ENCODE peak calls at places on chromosome 1, in six cellular contexts. X, J, M, K, C and D are unnamed samples.

GRCh38 chr1:62589321-62589720 is 8.0 kb upstream of the ANGPTL3 start:
- DNase-seq in X (no peak), J (no peak), M (no peak), K (peak; percentile 85), C (no peak), D (no peak)

GRCh38 chr1:156075158-156075557 is 7.1 kb downstream of the MEX3A start:
- DNase-seq in X (no peak), J (no peak), M (no peak), K (no peak), C (no peak), D (no peak)

GRCh38 chr1:236534164-236534651 is 10.4 kb downstream of the LGALS8 start:
- DNase-seq in X (no peak), J (no peak), M (no peak), K (peak; percentile 80), C (no peak), D (no peak)

GRCh38 chr1:208219659-208220282 is 24.4 kb downstream of the PLXNA2 start:
- DNase-seq in X (no peak), J (no peak), M (no peak), K (peak; percentile 75), C (peak; percentile 74), D (no peak)

GRCh38 chr1:87197156-87197555 is 131.5 kb upstream of the LMO4 start:
- DNase-seq in X (no peak), J (no peak), M (no peak), K (peak; percentile 10), C (no peak), D (no peak)

GRCh38 chr1:94061513-94062443 is 59.2 kb downstream of the ABCA4 start:
- DNase-seq in X (peak; percentile 25), J (peak; percentile 6), M (no peak), K (peak; percentile 83), C (peak; percentile 63), D (peak; percentile 69)

GRCh38 chr1:1432951-1433803 is 2.3 kb upstream of the VWA1 start:
- DNase-seq in X (no peak), J (no peak), M (no peak), K (no peak), C (peak; percentile 79), D (peak; percentile 83)

GRCh38 chr1:62599044-62599443 is 1.7 kb downstream of the ANGPTL3 start:
- DNase-seq in X (no peak), J (no peak), M (no peak), K (peak; percentile 15), C (no peak), D (no peak)